ENCODE peak calls at places on chromosomes 12 and 14, in eight cellular contexts. T is NCI-H2081, K is CD14-positive monocyte, D is foreskin fibroblast, H is HFF-Myc, E is EL, G is fibroblast of pulmonary artery, X is globus pallidus. I is an unnamed sample.

GRCh38 chr12:51369581-51369980 is 21.6 kb downstream of the GALNT6 start:
- DNase-seq in T (no peak), K (no peak), D (no peak), H (no peak), E (no peak), G (no peak), X (no peak), I (no peak)

GRCh38 chr14:101019541-101019940 is 116.0 kb upstream of the RTL1 start:
- DNase-seq in T (no peak), K (no peak), D (no peak), H (no peak), E (no peak), G (no peak), X (no peak), I (no peak)

GRCh38 chr12:94192506-94192905 is 44.1 kb downstream of the PLXNC1 start:
- DNase-seq in T (no peak), K (no peak), D (no peak), H (no peak), E (no peak), G (no peak), X (no peak), I (no peak)

GRCh38 chr12:1102088-1102487 is 111.1 kb downstream of the ERC1 start:
- DNase-seq in T (no peak), K (no peak), D (no peak), H (no peak), E (no peak), G (no peak), X (no peak), I (no peak)

GRCh38 chr12:3882896-3883564 is 9.8 kb upstream of the PARP11 start:
- DNase-seq in T (no peak), K (no peak), D (peak), H (no peak), E (peak), G (peak), X (no peak), I (peak)

GRCh38 chr14:57748279-57748678 is 117.6 kb downstream of the SLC35F4 start:
- DNase-seq in T (no peak), K (no peak), D (no peak), H (no peak), E (no peak), G (peak), X (no peak), I (no peak)

GRCh38 chr12:62776575-62776974 is 158.4 kb downstream of the PPM1H start:
- DNase-seq in T (peak), K (no peak), D (no peak), H (no peak), E (no peak), G (no peak), X (no peak), I (no peak)

GRCh38 chr14:72961579-72962335 is 35.5 kb downstream of the DCAF4 start:
- DNase-seq in T (no peak), K (no peak), D (no peak), H (no peak), E (peak), G (no peak), X (no peak), I (no peak)

GRCh38 chr12:23098110-23099049 is 473.4 kb downstream of the ETNK1 start:
- DNase-seq in T (peak), K (no peak), D (no peak), H (no peak), E (no peak), G (no peak), X (no peak), I (no peak)

GRCh38 chr12:56629459-56630179 is 507 bp downstream of the BAZ2A start:
- DNase-seq in T (peak), K (no peak), D (no peak), H (no peak), E (peak), G (no peak), X (peak), I (no peak)

GRCh38 chr14:87255046-87255445 is 737.9 kb downstream of the GALC start:
- DNase-seq in T (no peak), K (no peak), D (no peak), H (no peak), E (no peak), G (no peak), X (no peak), I (no peak)

GRCh38 chr12:111409403-111410228 is 3.9 kb downstream of the SH2B3 start:
- DNase-seq in T (no peak), K (no peak), D (peak), H (no peak), E (peak), G (peak), X (no peak), I (no peak)

GRCh38 chr12:74816398-74817175 is 279.0 kb downstream of the ATXN7L3B start:
- DNase-seq in T (no peak), K (no peak), D (no peak), H (no peak), E (no peak), G (no peak), X (no peak), I (no peak)

GRCh38 chr14:36293824-36294223 is 26.6 kb downstream of the MBIP start:
- DNase-seq in T (no peak), K (peak), D (peak), H (no peak), E (peak), G (peak), X (peak), I (no peak)

GRCh38 chr12:27206801-27207502 is 37.1 kb upstream of the STK38L start:
- DNase-seq in T (no peak), K (no peak), D (no peak), H (no peak), E (no peak), G (no peak), X (no peak), I (no peak)

GRCh38 chr12:132550014-132550802 is 60.2 kb downstream of the LRCOL1 start:
- DNase-seq in T (no peak), K (no peak), D (peak), H (no peak), E (no peak), G (no peak), X (no peak), I (no peak)

GRCh38 chr12:33752854-33753253 is 269.4 kb upstream of the ALG10 start:
- DNase-seq in T (no peak), K (no peak), D (no peak), H (no peak), E (no peak), G (no peak), X (no peak), I (no peak)

GRCh38 chr12:28294300-28294699 is 104.0 kb downstream of the CCDC91 start:
- DNase-seq in T (no peak), K (no peak), D (no peak), H (no peak), E (peak), G (no peak), X (no peak), I (no peak)

GRCh38 chr12:67269632-67270578 is 747 bp downstream of the CAND1 start:
- DNase-seq in T (peak), K (no peak), D (peak), H (no peak), E (peak), G (no peak), X (peak), I (peak)

GRCh38 chr12:53171725-53172329 is 8.7 kb upstream of the ZNF740 start:
- DNase-seq in T (no peak), K (no peak), D (no peak), H (no peak), E (no peak), G (no peak), X (no peak), I (no peak)

GRCh38 chr12:57340104-57340503 is 89.1 kb upstream of the STAC3 start:
- DNase-seq in T (no peak), K (peak), D (peak), H (peak), E (peak), G (peak), X (peak), I (no peak)

GRCh38 chr12:48817957-48818830 is at the start of gene CACNB3:
- DNase-seq in T (peak), K (peak), D (no peak), H (no peak), E (peak), G (peak), X (no peak), I (peak)

GRCh38 chr14:53696217-53696965 is 260.2 kb downstream of the BMP4 start:
- DNase-seq in T (no peak), K (no peak), D (no peak), H (peak), E (no peak), G (no peak), X (no peak), I (no peak)

GRCh38 chr14:57526942-57527341 is 33.3 kb upstream of the CCDC198 start:
- DNase-seq in T (no peak), K (no peak), D (no peak), H (no peak), E (no peak), G (no peak), X (no peak), I (no peak)

GRCh38 chr12:104667139-104667538 is 210.4 kb downstream of the CHST11 start:
- DNase-seq in T (no peak), K (peak), D (peak), H (no peak), E (no peak), G (peak), X (no peak), I (no peak)

GRCh38 chr12:53676715-53677611 is 1.1 kb upstream of the ATP5MC2 start:
- DNase-seq in T (no peak), K (no peak), D (peak), H (peak), E (peak), G (peak), X (peak), I (peak)

GRCh38 chr12:119949594-119949993 is 39.4 kb upstream of the BICDL1 start:
- DNase-seq in T (no peak), K (no peak), D (no peak), H (no peak), E (no peak), G (no peak), X (no peak), I (no peak)

GRCh38 chr12:82329508-82329907 is 28.7 kb downstream of the CCDC59 start:
- DNase-seq in T (peak), K (no peak), D (no peak), H (no peak), E (no peak), G (no peak), X (no peak), I (peak)

GRCh38 chr14:64702493-64703392 is 1.5 kb upstream of the PLEKHG3 start:
- DNase-seq in T (peak), K (no peak), D (no peak), H (no peak), E (no peak), G (no peak), X (no peak), I (no peak)

GRCh38 chr14:106039400-106039799 is 513.0 kb downstream of the TMEM121 start:
- DNase-seq in T (no peak), K (no peak), D (no peak), H (no peak), E (no peak), G (no peak), X (no peak), I (no peak)

GRCh38 chr12:16807731-16808130 is 201.8 kb upstream of the LMO3 start:
- DNase-seq in T (no peak), K (no peak), D (no peak), H (no peak), E (no peak), G (no peak), X (no peak), I (no peak)

I was measured in HuH-7.